ENCODE peak calls at places on chromosomes 7 and 10, in five cellular contexts. One of them, this sample, is unnamed. For H3F3A, the result is how much of the 10 kb centered on the place peaks cover.

GRCh38 chr7:89049043-89049442 is 253.5 kb upstream of the TEX47 start:
- DNase-seq in PC-3: no peak
- DNase-seq in neural progenitor cell: no peak
- DNase-seq in MM.1S: no peak
- DNase-seq in GM23338: no peak
- DNase-seq in this sample: no peak

GRCh38 chr10:113959383-113959760 is 84.3 kb upstream of the ADRB1 start:
- DNase-seq in MM.1S: no peak
- DNase-seq in GM23338: no peak
- DNase-seq in neural progenitor cell: no peak
- DNase-seq in PC-3: peak
- DNase-seq in this sample: peak

GRCh38 chr10:74932648-74933047 is 106.2 kb downstream of the KAT6B start:
- DNase-seq in neural progenitor cell: no peak
- DNase-seq in GM23338: no peak
- DNase-seq in PC-3: peak
- DNase-seq in MM.1S: no peak
- DNase-seq in this sample: no peak

GRCh38 chr10:11776080-11776479 is 33.9 kb downstream of the ECHDC3 start:
- DNase-seq in MM.1S: no peak
- DNase-seq in GM23338: no peak
- DNase-seq in PC-3: peak
- DNase-seq in neural progenitor cell: no peak
- DNase-seq in this sample: peak

GRCh38 chr10:124604214-124605000 is 139.8 kb downstream of the FAM53B start:
- DNase-seq in PC-3: no peak
- DNase-seq in neural progenitor cell: no peak
- DNase-seq in GM23338: no peak
- DNase-seq in MM.1S: no peak
- DNase-seq in this sample: no peak

GRCh38 chr10:90745565-90745964 is 112.3 kb downstream of the HTR7 start:
- DNase-seq in neural progenitor cell: no peak
- DNase-seq in GM23338: no peak
- DNase-seq in MM.1S: no peak
- DNase-seq in PC-3: peak
- DNase-seq in this sample: no peak

GRCh38 chr7:151491859-151492258 is 27.8 kb downstream of the RHEB start:
- DNase-seq in PC-3: peak
- DNase-seq in MM.1S: no peak
- DNase-seq in neural progenitor cell: no peak
- DNase-seq in GM23338: no peak
- DNase-seq in this sample: peak

GRCh38 chr7:774161-775109 is 47.4 kb upstream of the PRKAR1B start:
- DNase-seq in MM.1S: no peak
- DNase-seq in GM23338: peak
- DNase-seq in PC-3: peak
- DNase-seq in neural progenitor cell: peak
- DNase-seq in this sample: peak

GRCh38 chr10:123746927-123747326 is 80.8 kb downstream of the GPR26 start:
- DNase-seq in GM23338: peak
- DNase-seq in PC-3: no peak
- DNase-seq in MM.1S: no peak
- DNase-seq in neural progenitor cell: no peak
- DNase-seq in this sample: no peak

GRCh38 chr7:152313217-152313616 is 122.6 kb downstream of the KMT2C start:
- DNase-seq in MM.1S: no peak
- DNase-seq in neural progenitor cell: no peak
- DNase-seq in GM23338: no peak
- DNase-seq in PC-3: no peak
- DNase-seq in this sample: no peak

GRCh38 chr7:132145466-132145865 is 430.8 kb downstream of the PLXNA4 start:
- DNase-seq in PC-3: peak
- DNase-seq in neural progenitor cell: peak
- DNase-seq in GM23338: no peak
- DNase-seq in MM.1S: no peak
- DNase-seq in this sample: peak

GRCh38 chr10:93703066-93703465 is 674 bp upstream of the FRA10AC1 start:
- DNase-seq in MM.1S: no peak
- DNase-seq in GM23338: no peak
- DNase-seq in PC-3: no peak
- DNase-seq in neural progenitor cell: no peak
- DNase-seq in this sample: no peak

GRCh38 chr10:97399843-97400545 is 1.1 kb downstream of the RRP12 start:
- DNase-seq in MM.1S: peak
- DNase-seq in neural progenitor cell: peak
- DNase-seq in GM23338: peak
- DNase-seq in PC-3: peak
- DNase-seq in this sample: peak

GRCh38 chr10:9211228-9211627 is 1156.7 kb downstream of the GATA3 start:
- DNase-seq in neural progenitor cell: peak
- DNase-seq in MM.1S: no peak
- DNase-seq in PC-3: peak
- DNase-seq in GM23338: peak
- DNase-seq in this sample: no peak

GRCh38 chr10:117241541-117242462 is 888 bp downstream of the SLC18A2 start:
- DNase-seq in GM23338: peak
- DNase-seq in MM.1S: no peak
- DNase-seq in neural progenitor cell: peak
- DNase-seq in PC-3: no peak
- DNase-seq in this sample: no peak

GRCh38 chr7:158863611-158864506 is 7.5 kb downstream of the DYNC2I1 start:
- DNase-seq in PC-3: peak
- DNase-seq in GM23338: peak
- DNase-seq in MM.1S: no peak
- DNase-seq in neural progenitor cell: peak
- DNase-seq in this sample: peak

GRCh38 chr7:125599387-125599786 is 669.8 kb upstream of the POT1 start:
- DNase-seq in neural progenitor cell: peak
- DNase-seq in MM.1S: no peak
- DNase-seq in GM23338: no peak
- DNase-seq in PC-3: no peak
- DNase-seq in this sample: no peak

DNA sequence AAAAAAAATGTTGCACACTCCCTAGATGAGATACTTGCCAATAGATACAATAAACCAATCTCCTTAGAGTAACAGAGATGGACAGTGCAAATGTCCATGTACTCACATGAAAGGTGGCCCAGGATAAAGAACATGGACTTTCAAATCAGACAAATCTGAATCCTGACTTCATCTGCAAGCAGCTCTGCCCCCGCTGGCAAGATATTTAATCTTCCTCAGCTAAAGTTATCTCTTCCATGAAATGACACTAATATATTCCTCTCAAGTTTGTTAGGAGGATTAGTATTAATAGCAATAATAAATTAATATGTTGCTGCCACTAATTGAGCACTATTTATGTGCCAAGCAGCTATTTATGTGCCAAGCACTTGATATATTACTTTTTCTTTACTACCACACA is 148.6 kb upstream of the YAE1 start:
- DNase-seq in MM.1S: no peak
- DNase-seq in neural progenitor cell: no peak
- DNase-seq in PC-3: no peak
- DNase-seq in GM23338: no peak
- DNase-seq in this sample: no peak
- TF ChIP-seq CTCF in MM.1S: peak
- TF ChIP-seq CTCF in neural progenitor cell: no peak
- TF ChIP-seq CTCF in PC-3: no peak
- TF ChIP-seq CTCF in GM23338: no peak
- TF ChIP-seq CTCF in this sample: no peak

GRCh38 chr7:155516466-155516865 is 29.9 kb downstream of the CNPY1 start:
- DNase-seq in neural progenitor cell: no peak
- DNase-seq in PC-3: no peak
- DNase-seq in MM.1S: no peak
- DNase-seq in GM23338: no peak
- DNase-seq in this sample: no peak

GRCh38 chr7:155517969-155518368 is 28.4 kb downstream of the CNPY1 start:
- DNase-seq in MM.1S: no peak
- DNase-seq in neural progenitor cell: no peak
- DNase-seq in PC-3: no peak
- DNase-seq in GM23338: no peak
- DNase-seq in this sample: no peak

GRCh38 chr7:155517452-155517851 is 28.9 kb downstream of the CNPY1 start:
- DNase-seq in PC-3: no peak
- DNase-seq in GM23338: no peak
- DNase-seq in MM.1S: no peak
- DNase-seq in neural progenitor cell: no peak
- DNase-seq in this sample: no peak

GRCh38 chr7:155520114-155520513 is 26.2 kb downstream of the CNPY1 start:
- DNase-seq in GM23338: no peak
- DNase-seq in PC-3: no peak
- DNase-seq in neural progenitor cell: no peak
- DNase-seq in MM.1S: no peak
- DNase-seq in this sample: no peak

DNA sequence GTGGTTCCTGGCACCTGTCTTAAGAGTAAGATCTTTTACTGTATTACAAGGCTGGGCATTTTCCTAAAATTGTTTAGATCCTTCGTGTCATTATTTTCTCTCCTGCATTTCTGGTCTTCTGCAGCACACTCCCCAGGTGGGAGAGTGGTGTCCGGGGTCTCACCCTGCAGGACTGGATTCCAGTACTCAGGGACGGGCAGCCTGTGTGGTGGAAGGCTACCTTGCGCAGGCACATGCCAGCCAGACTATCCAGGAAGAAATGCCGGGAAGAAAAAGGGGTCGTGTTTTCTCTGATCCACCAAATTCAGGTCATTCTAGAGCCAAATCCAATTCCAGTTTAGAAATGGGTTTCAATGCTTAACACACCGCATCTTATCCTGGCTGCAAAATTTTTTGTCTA is 27.7 kb downstream of the CNPY1 start:
- DNase-seq in neural progenitor cell: no peak
- DNase-seq in PC-3: no peak
- DNase-seq in GM23338: no peak
- DNase-seq in MM.1S: no peak
- DNase-seq in this sample: no peak
- H3F3A ChIP-seq in neural progenitor cell: under half
- H3F3A ChIP-seq in PC-3: under half
- H3F3A ChIP-seq in GM23338: under half
- H3F3A ChIP-seq in MM.1S: under half
- H3F3A ChIP-seq in this sample: under half

DNA sequence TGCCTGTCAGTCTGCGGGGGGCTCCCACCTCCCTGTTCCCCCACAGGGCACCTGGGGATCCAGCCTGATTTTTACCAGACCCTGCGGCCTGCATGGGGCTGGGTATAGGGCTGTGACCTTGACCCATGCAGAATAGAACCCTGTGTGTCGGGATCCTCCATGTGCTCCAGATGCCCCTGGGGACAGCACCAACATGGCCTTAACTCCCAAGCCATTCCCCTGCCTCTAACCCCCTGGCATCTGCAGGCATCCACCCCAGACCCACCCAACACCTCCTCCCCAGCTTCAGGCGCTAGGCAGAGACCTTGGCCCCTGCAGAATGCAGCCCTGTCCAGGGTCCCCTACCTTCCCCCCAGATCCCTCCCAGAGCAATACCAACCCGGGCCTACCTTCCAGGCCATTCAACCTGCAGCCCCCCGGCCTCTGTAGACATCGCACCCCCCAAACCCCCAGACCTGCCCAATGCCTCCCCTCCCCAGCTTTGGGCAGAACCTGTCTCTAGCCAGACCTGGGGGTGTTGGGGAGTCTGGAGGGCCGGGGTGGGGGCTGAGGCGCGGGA is 770 bp upstream of the ELN start:
- DNase-seq in GM23338: no peak
- DNase-seq in PC-3: no peak
- DNase-seq in MM.1S: no peak
- DNase-seq in neural progenitor cell: no peak
- DNase-seq in this sample: no peak
- TF ChIP-seq EZH2 in GM23338: no peak
- TF ChIP-seq EZH2 in PC-3: no peak
- TF ChIP-seq EZH2 in MM.1S: no peak
- TF ChIP-seq EZH2 in neural progenitor cell: no peak
- TF ChIP-seq EZH2 in this sample: no peak

DNA sequence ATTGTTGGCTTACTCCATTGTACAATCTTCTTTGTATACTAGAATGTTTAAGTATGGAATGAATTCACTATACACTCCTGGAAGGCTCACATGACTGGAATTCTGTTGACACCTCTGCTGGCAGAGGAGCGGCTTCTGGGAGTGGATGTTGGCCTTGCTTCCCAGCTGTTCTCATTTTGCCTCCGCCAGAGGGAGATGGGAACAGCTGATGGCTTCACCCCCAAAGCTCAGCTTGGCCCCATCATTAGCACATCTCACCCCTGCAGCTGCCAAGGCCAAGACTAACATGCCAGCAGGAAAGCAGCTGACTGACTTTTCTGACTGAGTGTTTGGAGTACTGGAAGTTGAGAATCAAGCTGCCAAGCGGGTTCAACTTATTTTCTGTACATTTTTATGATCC is 15.1 kb downstream of the ADAM12 start:
- DNase-seq in GM23338: no peak
- DNase-seq in neural progenitor cell: no peak
- DNase-seq in PC-3: no peak
- DNase-seq in MM.1S: no peak
- DNase-seq in this sample: no peak
- TF ChIP-seq CTCF in GM23338: no peak
- TF ChIP-seq CTCF in neural progenitor cell: no peak
- TF ChIP-seq CTCF in PC-3: no peak
- TF ChIP-seq CTCF in MM.1S: no peak
- TF ChIP-seq CTCF in this sample: no peak

GRCh38 chr10:103618027-103618385 is 124.5 kb downstream of the NEURL1 start:
- DNase-seq in neural progenitor cell: no peak
- DNase-seq in MM.1S: no peak
- DNase-seq in GM23338: no peak
- DNase-seq in PC-3: no peak
- DNase-seq in this sample: no peak

GRCh38 chr10:103614511-103615158 is 121.1 kb downstream of the NEURL1 start:
- DNase-seq in MM.1S: no peak
- DNase-seq in PC-3: no peak
- DNase-seq in neural progenitor cell: no peak
- DNase-seq in GM23338: no peak
- DNase-seq in this sample: no peak

GRCh38 chr10:103618575-103619423 is 125.3 kb downstream of the NEURL1 start:
- DNase-seq in neural progenitor cell: no peak
- DNase-seq in MM.1S: no peak
- DNase-seq in GM23338: no peak
- DNase-seq in PC-3: no peak
- DNase-seq in this sample: no peak

GRCh38 chr10:103617362-103618026 is 124.0 kb downstream of the NEURL1 start:
- DNase-seq in PC-3: no peak
- DNase-seq in MM.1S: no peak
- DNase-seq in GM23338: no peak
- DNase-seq in neural progenitor cell: no peak
- DNase-seq in this sample: no peak

GRCh38 chr10:103616705-103617361 is 123.3 kb downstream of the NEURL1 start:
- DNase-seq in neural progenitor cell: no peak
- DNase-seq in GM23338: no peak
- DNase-seq in MM.1S: no peak
- DNase-seq in PC-3: no peak
- DNase-seq in this sample: no peak
- H3F3A ChIP-seq in neural progenitor cell: under half
- H3F3A ChIP-seq in GM23338: under half
- H3F3A ChIP-seq in MM.1S: under half
- H3F3A ChIP-seq in PC-3: under half
- H3F3A ChIP-seq in this sample: under half

This sample was measured in PC-9.